ENCODE peak calls at places on chromosomes 11 and 22, in ten cellular contexts. F is HT1080; Z is kidney tubule cell; B is NCI-H1436; O is central memory CD4-positive, alpha-beta T cell; P is left cardiac atrium; M is hepatic stellate cell; C is T-cell; X is ecto neural progenitor cell; A is HS-5. J is an unnamed sample.

GRCh38 chr22:33579448-33580093 is 340.7 kb downstream of the LARGE1 start:
- DNase-seq in B (peak; percentile 54), F (peak; percentile 25), X (peak; percentile 78), Z (peak; percentile 72), A (no peak), P (peak; percentile 47), C (peak; percentile 14), O (no peak), M (peak; percentile 63), J (peak; percentile 67)

GRCh38 chr11:62980133-62980760 is 4.5 kb downstream of the SLC22A6 start:
- DNase-seq in X (no peak), B (no peak), F (no peak), M (no peak), P (no peak), A (no peak), O (no peak), Z (no peak), C (no peak), J (no peak)

GRCh38 chr11:12279672-12280108 is 97.7 kb upstream of the PARVA start:
- DNase-seq in M (no peak), P (no peak), B (no peak), Z (no peak), F (no peak), A (no peak), C (no peak), O (no peak), X (peak; percentile 34), J (no peak)

GRCh38 chr22:20396639-20397038 is 2.7 kb downstream of the ZNF74 start:
- DNase-seq in C (no peak), F (no peak), O (no peak), A (no peak), X (peak; percentile 12), P (no peak), M (no peak), B (no peak), Z (no peak), J (no peak)

GRCh38 chr11:33067294-33067693 is 27.9 kb downstream of the TCP11L1 start:
- DNase-seq in A (no peak), X (no peak), C (no peak), F (no peak), O (no peak), B (no peak), Z (no peak), M (no peak), P (no peak), J (no peak)

GRCh38 chr11:85170184-85170583 is 457.0 kb downstream of the DLG2 start:
- DNase-seq in Z (peak; percentile 81), O (no peak), C (no peak), A (peak; percentile 59), P (no peak), B (no peak), X (no peak), M (no peak), F (peak; percentile 83), J (no peak)

GRCh38 chr22:49328076-49328475 is 499.6 kb downstream of the BRD1 start:
- DNase-seq in F (no peak), P (no peak), O (no peak), A (no peak), Z (no peak), C (no peak), B (no peak), X (no peak), M (no peak), J (no peak)

GRCh38 chr11:78251083-78251699 is 62.5 kb downstream of the USP35 start:
- DNase-seq in X (no peak), P (no peak), Z (peak; percentile 18), A (no peak), O (no peak), M (no peak), F (no peak), B (no peak), C (no peak), J (no peak)

GRCh38 chr22:30212363-30212995 is 34.1 kb downstream of the LIF start:
- DNase-seq in B (no peak), F (peak; percentile 96), A (peak; percentile 87), C (no peak), X (no peak), O (no peak), P (peak; percentile 76), Z (peak; percentile 98), M (peak; percentile 82), J (no peak)

GRCh38 chr11:31214337-31214736 is 155.2 kb downstream of the DCDC1 start:
- DNase-seq in F (no peak), C (no peak), B (no peak), P (no peak), Z (no peak), M (no peak), O (no peak), X (no peak), A (no peak), J (no peak)

GRCh38 chr11:78203184-78203583 is 14.5 kb downstream of the USP35 start:
- DNase-seq in O (peak; percentile 86), C (no peak), F (no peak), P (no peak), B (no peak), X (no peak), M (no peak), Z (no peak), A (no peak), J (no peak)

GRCh38 chr22:48683640-48684039 is 1144.0 kb downstream of the BRD1 start:
- DNase-seq in M (no peak), F (no peak), A (no peak), O (no peak), C (no peak), X (no peak), Z (no peak), B (no peak), P (no peak), J (no peak)

GRCh38 chr11:119875841-119876600 is 147.0 kb upstream of the NECTIN1 start:
- DNase-seq in A (no peak), M (no peak), F (no peak), O (no peak), B (no peak), C (no peak), Z (no peak), X (no peak), P (no peak), J (no peak)

GRCh38 chr11:17776213-17776875 is 41.8 kb downstream of the KCNC1 start:
- DNase-seq in A (no peak), Z (no peak), P (no peak), X (no peak), M (no peak), B (no peak), O (no peak), C (no peak), F (no peak), J (no peak)

GRCh38 chr11:73249858-73250773 is 22.0 kb upstream of the P2RY6 start:
- DNase-seq in O (no peak), Z (peak; percentile 63), A (no peak), P (peak; percentile 10), C (no peak), M (no peak), F (no peak), B (no peak), X (peak; percentile 26), J (no peak)

GRCh38 chr22:17780116-17780740 is 6.0 kb upstream of the BID start:
- DNase-seq in A (no peak), M (no peak), O (no peak), X (no peak), B (no peak), Z (no peak), P (no peak), F (no peak), C (no peak), J (no peak)

GRCh38 chr11:10784229-10785145 is 24.2 kb downstream of the EIF4G2 start:
- DNase-seq in Z (no peak), A (no peak), P (no peak), X (no peak), C (no peak), B (peak; percentile 3), F (no peak), O (no peak), M (no peak), J (no peak)

GRCh38 chr11:77821349-77821851 is 456 bp downstream of the AAMDC start:
- DNase-seq in M (peak; percentile 36), A (no peak), Z (peak; percentile 23), O (peak; percentile 2), X (no peak), C (peak; percentile 7), F (peak; percentile 36), P (peak; percentile 30), B (no peak), J (peak; percentile 28)

GRCh38 chr11:7098235-7098832 is 9.5 kb downstream of the RBMXL2 start:
- DNase-seq in O (peak; percentile 21), F (peak; percentile 43), P (no peak), A (peak; percentile 53), M (peak; percentile 27), C (peak; percentile 16), X (no peak), Z (peak; percentile 59), B (peak; percentile 39), J (no peak)

GRCh38 chr22:35538801-35539321 is 1.8 kb upstream of the RASD2 start:
- DNase-seq in F (no peak), Z (peak; percentile 60), O (no peak), M (peak; percentile 57), A (no peak), B (no peak), C (peak; percentile 16), P (no peak), X (peak; percentile 72), J (peak; percentile 72)

GRCh38 chr11:115420524-115420923 is 83.7 kb downstream of the CADM1 start:
- DNase-seq in B (no peak), P (no peak), M (no peak), F (no peak), A (no peak), O (no peak), C (no peak), Z (no peak), X (no peak), J (no peak)

GRCh38 chr22:36659762-36660509 is 43.6 kb downstream of the CACNG2 start:
- DNase-seq in B (peak; percentile 40), C (no peak), A (peak; percentile 79), Z (peak; percentile 95), O (no peak), F (peak; percentile 93), M (peak; percentile 90), X (no peak), P (peak; percentile 93), J (no peak)

GRCh38 chr11:116842909-116843308 is 5.5 kb upstream of the APOA1 start:
- DNase-seq in B (no peak), M (no peak), P (no peak), F (no peak), Z (no peak), A (no peak), C (no peak), X (no peak), O (no peak), J (no peak)

GRCh38 chr11:86101941-86102407 is 33.1 kb upstream of the PICALM start:
- DNase-seq in C (no peak), Z (peak; percentile 55), P (no peak), X (no peak), M (peak; percentile 26), O (no peak), F (no peak), B (no peak), A (no peak), J (no peak)

GRCh38 chr11:113001709-113002108 is 40.5 kb downstream of the NCAM1 start:
- DNase-seq in P (no peak), O (no peak), Z (no peak), B (peak; percentile 44), F (no peak), A (no peak), C (no peak), M (no peak), X (no peak), J (no peak)

GRCh38 chr11:91373497-91373896 is 851.1 kb upstream of the FAT3 start:
- DNase-seq in B (no peak), F (no peak), O (no peak), X (no peak), M (no peak), C (no peak), P (no peak), A (no peak), Z (no peak), J (no peak)

GRCh38 chr22:18062421-18062820 is 15.4 kb upstream of the PEX26 start:
- DNase-seq in A (no peak), P (no peak), B (no peak), M (no peak), Z (no peak), C (no peak), F (no peak), O (no peak), X (no peak), J (no peak)

GRCh38 chr11:116791002-116791812 is 472 bp downstream of the APOA5 start:
- DNase-seq in A (no peak), P (peak; percentile 82), Z (peak; percentile 64), C (peak; percentile 73), O (peak; percentile 67), F (no peak), X (peak; percentile 92), M (peak; percentile 91), B (peak; percentile 60), J (peak; percentile 94)

J was measured in glutamatergic neuron.